ENCODE peak calls at places on chromosomes 12 and 14, in eight cellular contexts. One of them, this sample, is unnamed.

GRCh38 chr12:68950511-68950910 is 17.5 kb upstream of the CPM start:
- DNase-seq in hepatocyte: no peak
- DNase-seq in GM23338: no peak
- DNase-seq in GM13977: no peak
- DNase-seq in PC-9: no peak
- DNase-seq in cardiac muscle cell: no peak
- DNase-seq in PC-3: no peak
- DNase-seq in activated CD8-positive, alpha-beta T cell treated with anti-CD3 and anti-CD28 coated beads for 36 hours: no peak
- DNase-seq in this sample: no peak

GRCh38 chr12:48998497-48999353 is 450 bp downstream of the DDN start:
- DNase-seq in hepatocyte: peak
- DNase-seq in GM23338: peak
- DNase-seq in GM13977: peak
- DNase-seq in PC-9: no peak
- DNase-seq in cardiac muscle cell: no peak
- DNase-seq in PC-3: peak
- DNase-seq in activated CD8-positive, alpha-beta T cell treated with anti-CD3 and anti-CD28 coated beads for 36 hours: peak
- DNase-seq in this sample: peak

GRCh38 chr14:51242545-51243490 is 2.8 kb downstream of the TMX1 start:
- DNase-seq in hepatocyte: no peak
- DNase-seq in GM23338: peak
- DNase-seq in GM13977: no peak
- DNase-seq in PC-9: no peak
- DNase-seq in cardiac muscle cell: no peak
- DNase-seq in PC-3: no peak
- DNase-seq in activated CD8-positive, alpha-beta T cell treated with anti-CD3 and anti-CD28 coated beads for 36 hours: peak
- DNase-seq in this sample: no peak

GRCh38 chr14:32508281-32508680 is 179.2 kb downstream of the AKAP6 start:
- DNase-seq in hepatocyte: no peak
- DNase-seq in GM23338: no peak
- DNase-seq in GM13977: no peak
- DNase-seq in PC-9: no peak
- DNase-seq in cardiac muscle cell: no peak
- DNase-seq in PC-3: no peak
- DNase-seq in activated CD8-positive, alpha-beta T cell treated with anti-CD3 and anti-CD28 coated beads for 36 hours: no peak
- DNase-seq in this sample: peak

GRCh38 chr12:94941440-94941862 is 62.0 kb downstream of the NDUFA12 start:
- DNase-seq in hepatocyte: peak
- DNase-seq in GM23338: no peak
- DNase-seq in GM13977: peak
- DNase-seq in PC-9: no peak
- DNase-seq in cardiac muscle cell: peak
- DNase-seq in PC-3: peak
- DNase-seq in activated CD8-positive, alpha-beta T cell treated with anti-CD3 and anti-CD28 coated beads for 36 hours: peak
- DNase-seq in this sample: peak

GRCh38 chr12:29782821-29783772 is 645 bp downstream of the TMTC1 start:
- DNase-seq in hepatocyte: peak
- DNase-seq in GM23338: peak
- DNase-seq in GM13977: peak
- DNase-seq in PC-9: no peak
- DNase-seq in cardiac muscle cell: peak
- DNase-seq in PC-3: peak
- DNase-seq in activated CD8-positive, alpha-beta T cell treated with anti-CD3 and anti-CD28 coated beads for 36 hours: peak
- DNase-seq in this sample: peak

GRCh38 chr12:59182191-59182590 is 261.9 kb upstream of the LRIG3 start:
- DNase-seq in hepatocyte: no peak
- DNase-seq in GM23338: no peak
- DNase-seq in GM13977: peak
- DNase-seq in PC-9: no peak
- DNase-seq in cardiac muscle cell: no peak
- DNase-seq in PC-3: no peak
- DNase-seq in activated CD8-positive, alpha-beta T cell treated with anti-CD3 and anti-CD28 coated beads for 36 hours: peak
- DNase-seq in this sample: no peak

GRCh38 chr12:74285773-74286172 is 251.9 kb upstream of the ATXN7L3B start:
- DNase-seq in hepatocyte: no peak
- DNase-seq in GM23338: no peak
- DNase-seq in GM13977: no peak
- DNase-seq in PC-9: peak
- DNase-seq in cardiac muscle cell: no peak
- DNase-seq in PC-3: peak
- DNase-seq in activated CD8-positive, alpha-beta T cell treated with anti-CD3 and anti-CD28 coated beads for 36 hours: no peak
- DNase-seq in this sample: peak

GRCh38 chr12:102816816-102817434 is 100.1 kb downstream of the PAH start:
- DNase-seq in hepatocyte: peak
- DNase-seq in GM23338: peak
- DNase-seq in GM13977: peak
- DNase-seq in PC-9: no peak
- DNase-seq in cardiac muscle cell: peak
- DNase-seq in PC-3: peak
- DNase-seq in activated CD8-positive, alpha-beta T cell treated with anti-CD3 and anti-CD28 coated beads for 36 hours: no peak
- DNase-seq in this sample: peak

GRCh38 chr14:80927385-80927989 is 14.1 kb downstream of the CEP128 start:
- DNase-seq in hepatocyte: no peak
- DNase-seq in GM23338: peak
- DNase-seq in GM13977: no peak
- DNase-seq in PC-9: no peak
- DNase-seq in cardiac muscle cell: peak
- DNase-seq in PC-3: no peak
- DNase-seq in activated CD8-positive, alpha-beta T cell treated with anti-CD3 and anti-CD28 coated beads for 36 hours: no peak
- DNase-seq in this sample: no peak

GRCh38 chr14:100442473-100443260 is 119.5 kb downstream of the SLC25A47 start:
- DNase-seq in hepatocyte: no peak
- DNase-seq in GM23338: no peak
- DNase-seq in GM13977: no peak
- DNase-seq in PC-9: no peak
- DNase-seq in cardiac muscle cell: no peak
- DNase-seq in PC-3: no peak
- DNase-seq in activated CD8-positive, alpha-beta T cell treated with anti-CD3 and anti-CD28 coated beads for 36 hours: no peak
- DNase-seq in this sample: no peak

GRCh38 chr12:87120440-87120839 is 864.2 kb upstream of the MGAT4C start:
- DNase-seq in hepatocyte: peak
- DNase-seq in GM23338: no peak
- DNase-seq in GM13977: no peak
- DNase-seq in PC-9: peak
- DNase-seq in cardiac muscle cell: no peak
- DNase-seq in PC-3: peak
- DNase-seq in activated CD8-positive, alpha-beta T cell treated with anti-CD3 and anti-CD28 coated beads for 36 hours: no peak
- DNase-seq in this sample: peak

GRCh38 chr12:110135806-110136205 is 11.6 kb downstream of the IFT81 start:
- DNase-seq in hepatocyte: no peak
- DNase-seq in GM23338: no peak
- DNase-seq in GM13977: no peak
- DNase-seq in PC-9: no peak
- DNase-seq in cardiac muscle cell: no peak
- DNase-seq in PC-3: no peak
- DNase-seq in activated CD8-positive, alpha-beta T cell treated with anti-CD3 and anti-CD28 coated beads for 36 hours: no peak
- DNase-seq in this sample: no peak

GRCh38 chr12:131011165-131012079 is 57.7 kb downstream of the ADGRD1 start:
- DNase-seq in hepatocyte: no peak
- DNase-seq in GM23338: no peak
- DNase-seq in GM13977: no peak
- DNase-seq in PC-9: no peak
- DNase-seq in cardiac muscle cell: no peak
- DNase-seq in PC-3: no peak
- DNase-seq in activated CD8-positive, alpha-beta T cell treated with anti-CD3 and anti-CD28 coated beads for 36 hours: no peak
- DNase-seq in this sample: no peak

GRCh38 chr14:105168496-105168978 is at the start of gene JAG2:
- DNase-seq in hepatocyte: peak
- DNase-seq in GM23338: peak
- DNase-seq in GM13977: peak
- DNase-seq in PC-9: no peak
- DNase-seq in cardiac muscle cell: peak
- DNase-seq in PC-3: peak
- DNase-seq in activated CD8-positive, alpha-beta T cell treated with anti-CD3 and anti-CD28 coated beads for 36 hours: peak
- DNase-seq in this sample: peak

GRCh38 chr14:100067971-100068959 is 3.0 kb downstream of the EVL start:
- DNase-seq in hepatocyte: no peak
- DNase-seq in GM23338: no peak
- DNase-seq in GM13977: no peak
- DNase-seq in PC-9: peak
- DNase-seq in cardiac muscle cell: no peak
- DNase-seq in PC-3: peak
- DNase-seq in activated CD8-positive, alpha-beta T cell treated with anti-CD3 and anti-CD28 coated beads for 36 hours: peak
- DNase-seq in this sample: peak

GRCh38 chr12:99984271-99985128 is at the start of gene ANKS1B:
- DNase-seq in hepatocyte: peak
- DNase-seq in GM23338: peak
- DNase-seq in GM13977: peak
- DNase-seq in PC-9: no peak
- DNase-seq in cardiac muscle cell: peak
- DNase-seq in PC-3: peak
- DNase-seq in activated CD8-positive, alpha-beta T cell treated with anti-CD3 and anti-CD28 coated beads for 36 hours: peak
- DNase-seq in this sample: peak

GRCh38 chr12:104682790-104683279 is 226.1 kb downstream of the CHST11 start:
- DNase-seq in hepatocyte: no peak
- DNase-seq in GM23338: no peak
- DNase-seq in GM13977: peak
- DNase-seq in PC-9: no peak
- DNase-seq in cardiac muscle cell: no peak
- DNase-seq in PC-3: no peak
- DNase-seq in activated CD8-positive, alpha-beta T cell treated with anti-CD3 and anti-CD28 coated beads for 36 hours: peak
- DNase-seq in this sample: no peak

GRCh38 chr12:56521590-56522371 is at the start of gene RBMS2:
- DNase-seq in hepatocyte: peak
- DNase-seq in GM23338: peak
- DNase-seq in GM13977: peak
- DNase-seq in PC-9: peak
- DNase-seq in cardiac muscle cell: peak
- DNase-seq in PC-3: peak
- DNase-seq in activated CD8-positive, alpha-beta T cell treated with anti-CD3 and anti-CD28 coated beads for 36 hours: peak
- DNase-seq in this sample: peak

GRCh38 chr12:31685801-31686200 is 26.3 kb downstream of the ETFBKMT start:
- DNase-seq in hepatocyte: no peak
- DNase-seq in GM23338: no peak
- DNase-seq in GM13977: no peak
- DNase-seq in PC-9: no peak
- DNase-seq in cardiac muscle cell: no peak
- DNase-seq in PC-3: no peak
- DNase-seq in activated CD8-positive, alpha-beta T cell treated with anti-CD3 and anti-CD28 coated beads for 36 hours: no peak
- DNase-seq in this sample: no peak

GRCh38 chr14:61568572-61569011 is 126.7 kb upstream of the HIF1A start:
- DNase-seq in hepatocyte: no peak
- DNase-seq in GM23338: peak
- DNase-seq in GM13977: peak
- DNase-seq in PC-9: peak
- DNase-seq in cardiac muscle cell: peak
- DNase-seq in PC-3: peak
- DNase-seq in activated CD8-positive, alpha-beta T cell treated with anti-CD3 and anti-CD28 coated beads for 36 hours: peak
- DNase-seq in this sample: peak
- TF ChIP-seq CTCF in hepatocyte: no peak
- TF ChIP-seq CTCF in GM23338: no peak
- TF ChIP-seq CTCF in GM13977: no peak
- TF ChIP-seq CTCF in PC-9: no peak
- TF ChIP-seq CTCF in cardiac muscle cell: peak
- TF ChIP-seq CTCF in PC-3: peak
- TF ChIP-seq CTCF in activated CD8-positive, alpha-beta T cell treated with anti-CD3 and anti-CD28 coated beads for 36 hours: no peak
- TF ChIP-seq CTCF in this sample: peak

DNA sequence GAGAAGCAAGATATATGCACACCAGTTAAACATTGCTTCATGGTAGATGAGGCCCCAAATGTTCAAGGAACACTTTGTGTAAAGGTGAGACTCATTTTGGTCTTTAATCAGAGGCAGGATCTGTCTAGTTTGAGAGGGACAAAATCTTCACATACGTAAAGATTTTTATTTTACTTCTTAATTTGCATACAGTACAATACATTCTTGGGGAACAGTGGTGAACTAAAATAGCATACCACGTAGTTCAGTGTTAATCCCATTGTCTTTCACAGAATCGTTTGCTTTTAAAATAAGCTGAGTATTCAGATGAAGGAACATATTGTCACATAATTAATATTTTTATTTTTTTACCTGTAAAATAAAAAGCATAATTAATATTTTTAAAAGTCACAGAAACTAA is 43.3 kb downstream of the GPATCH2L start:
- DNase-seq in hepatocyte: no peak
- DNase-seq in GM23338: no peak
- DNase-seq in GM13977: no peak
- DNase-seq in PC-9: no peak
- DNase-seq in cardiac muscle cell: no peak
- DNase-seq in PC-3: no peak
- DNase-seq in activated CD8-positive, alpha-beta T cell treated with anti-CD3 and anti-CD28 coated beads for 36 hours: no peak
- DNase-seq in this sample: no peak
- TF ChIP-seq CTCF in hepatocyte: no peak
- TF ChIP-seq CTCF in GM23338: no peak
- TF ChIP-seq CTCF in GM13977: no peak
- TF ChIP-seq CTCF in PC-9: no peak
- TF ChIP-seq CTCF in cardiac muscle cell: no peak
- TF ChIP-seq CTCF in PC-3: no peak
- TF ChIP-seq CTCF in activated CD8-positive, alpha-beta T cell treated with anti-CD3 and anti-CD28 coated beads for 36 hours: no peak
- TF ChIP-seq CTCF in this sample: no peak

DNA sequence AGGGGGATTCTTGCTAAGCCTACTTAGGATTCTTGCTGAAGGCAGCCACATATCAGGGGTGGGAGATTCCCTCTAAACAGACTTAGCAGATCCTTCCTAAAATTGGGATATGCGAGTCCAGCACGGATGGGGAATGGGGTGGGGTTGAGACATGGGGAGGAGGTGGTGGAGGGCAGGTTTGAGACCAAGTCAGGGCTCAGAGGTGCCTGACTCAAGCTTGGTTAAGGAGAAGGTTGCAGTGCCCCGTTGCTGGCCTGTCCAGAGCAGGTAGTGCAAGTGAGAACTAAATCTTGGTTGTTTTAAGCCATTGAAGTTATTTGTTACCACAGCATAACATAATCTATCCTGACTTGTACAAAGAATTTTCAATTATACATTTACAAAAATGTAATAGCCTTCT is 359.7 kb downstream of the AACS start:
- DNase-seq in hepatocyte: no peak
- DNase-seq in GM23338: peak
- DNase-seq in GM13977: no peak
- DNase-seq in PC-9: no peak
- DNase-seq in cardiac muscle cell: no peak
- DNase-seq in PC-3: no peak
- DNase-seq in activated CD8-positive, alpha-beta T cell treated with anti-CD3 and anti-CD28 coated beads for 36 hours: no peak
- DNase-seq in this sample: no peak
- TF ChIP-seq CTCF in hepatocyte: no peak
- TF ChIP-seq CTCF in GM23338: no peak
- TF ChIP-seq CTCF in GM13977: no peak
- TF ChIP-seq CTCF in PC-9: no peak
- TF ChIP-seq CTCF in cardiac muscle cell: no peak
- TF ChIP-seq CTCF in PC-3: no peak
- TF ChIP-seq CTCF in activated CD8-positive, alpha-beta T cell treated with anti-CD3 and anti-CD28 coated beads for 36 hours: no peak
- TF ChIP-seq CTCF in this sample: no peak

DNA sequence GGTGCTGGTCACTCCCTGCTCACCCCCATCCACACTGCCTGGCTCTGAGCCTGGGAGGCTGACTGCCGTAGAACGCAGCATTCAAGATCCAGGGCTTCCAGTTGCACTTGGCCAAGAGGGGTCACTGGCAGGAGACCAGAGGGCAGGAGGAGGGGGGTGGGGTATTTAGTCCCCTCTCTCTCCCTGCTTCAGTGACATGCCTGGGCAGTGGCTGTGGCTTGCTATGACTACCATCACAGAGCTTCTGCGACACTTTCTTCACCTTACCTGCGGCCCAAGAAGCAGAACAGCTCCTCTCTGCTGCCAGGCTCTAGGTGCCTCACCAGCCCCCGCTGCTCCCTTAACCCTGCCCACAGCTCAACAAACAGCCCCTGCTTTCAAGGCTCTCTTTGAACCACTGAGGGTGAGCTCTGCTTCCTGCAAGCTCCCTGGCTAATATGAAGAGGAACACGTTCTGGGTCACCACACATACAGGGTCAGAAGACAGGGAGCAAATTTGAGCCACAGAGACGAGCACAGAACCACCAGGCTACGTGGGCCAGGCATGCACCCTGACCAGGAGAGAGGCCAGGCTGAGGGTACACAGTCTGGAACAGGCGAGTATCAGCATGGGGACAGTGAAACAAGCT is 55.7 kb downstream of the ITPK1 start:
- DNase-seq in hepatocyte: no peak
- DNase-seq in GM23338: peak
- DNase-seq in GM13977: no peak
- DNase-seq in PC-9: no peak
- DNase-seq in cardiac muscle cell: peak
- DNase-seq in PC-3: no peak
- DNase-seq in activated CD8-positive, alpha-beta T cell treated with anti-CD3 and anti-CD28 coated beads for 36 hours: peak
- DNase-seq in this sample: no peak
- TF ChIP-seq CTCF in hepatocyte: no peak
- TF ChIP-seq CTCF in GM23338: no peak
- TF ChIP-seq CTCF in GM13977: no peak
- TF ChIP-seq CTCF in PC-9: no peak
- TF ChIP-seq CTCF in cardiac muscle cell: no peak
- TF ChIP-seq CTCF in PC-3: no peak
- TF ChIP-seq CTCF in activated CD8-positive, alpha-beta T cell treated with anti-CD3 and anti-CD28 coated beads for 36 hours: no peak
- TF ChIP-seq CTCF in this sample: no peak

This sample was measured in MCF 10A.